ENCODE peak calls at places on chromosomes 12 and 14, in eight cellular contexts. L is epithelial cell of esophagus; P is CD4-positive, alpha-beta T cell; A is GM10248; Y is heart right ventricle; V is cardiac fibroblast; I is tibial artery; S is HCT116. U is an unnamed sample.

GRCh38 chr14:77682158-77682553 is 25.7 kb downstream of the ALKBH1 start:
- DNase-seq in L (peak; percentile 50), P (no peak), V (peak; percentile 49), A (no peak), I (no peak), S (no peak), Y (no peak), U (peak; percentile 45)

GRCh38 chr12:28683371-28683770 is 465.7 kb upstream of the FAR2 start:
- DNase-seq in I (no peak), A (no peak), S (no peak), L (no peak), Y (no peak), V (no peak), P (no peak), U (no peak)

GRCh38 chr12:11839093-11839641 is 189.7 kb downstream of the ETV6 start:
- DNase-seq in P (no peak), Y (peak; percentile 57), I (no peak), A (no peak), S (no peak), V (peak; percentile 80), L (peak; percentile 33), U (no peak)

GRCh38 chr12:95998611-95999300 is 2.6 kb upstream of the HAL start:
- DNase-seq in P (peak; percentile 15), Y (peak; percentile 28), A (peak; percentile 72), V (peak; percentile 77), I (no peak), S (peak; percentile 35), L (peak; percentile 67), U (no peak)

GRCh38 chr14:34857689-34858449 is 17.3 kb downstream of the BAZ1A start:
- DNase-seq in S (no peak), Y (no peak), V (no peak), I (no peak), P (no peak), A (no peak), L (no peak), U (no peak)

GRCh38 chr12:76346236-76346635 is 2.0 kb downstream of the BBS10 start:
- DNase-seq in S (no peak), V (peak; percentile 44), P (no peak), L (no peak), A (no peak), Y (no peak), I (no peak), U (no peak)

GRCh38 chr12:34210183-34210582 is 187.9 kb downstream of the ALG10 start:
- DNase-seq in I (no peak), P (no peak), S (no peak), A (no peak), V (no peak), L (no peak), Y (no peak), U (no peak)

GRCh38 chr14:106879241-106879640 is 1352.9 kb downstream of the TMEM121 start:
- DNase-seq in P (no peak), Y (no peak), V (peak; percentile 61), L (no peak), I (no peak), S (peak; percentile 10), A (peak; percentile 67), U (no peak)

GRCh38 chr14:93903342-93904184 is 23.6 kb upstream of the FAM181A start:
- DNase-seq in V (no peak), P (no peak), L (peak; percentile 7), A (no peak), I (peak; percentile 51), S (peak; percentile 15), Y (no peak), U (no peak)

GRCh38 chr14:87896393-87897380 is 96.3 kb downstream of the GALC start:
- DNase-seq in L (peak; percentile 70), I (no peak), A (peak; percentile 27), P (no peak), S (peak; percentile 24), Y (peak; percentile 10), V (peak; percentile 75), U (peak; percentile 32)

GRCh38 chr14:57991353-57991752 is 125.5 kb upstream of the SLC35F4 start:
- DNase-seq in V (no peak), Y (no peak), L (no peak), S (no peak), I (no peak), A (no peak), P (no peak), U (no peak)

GRCh38 chr12:3658327-3659163 is 94.4 kb downstream of the CRACR2A start:
- DNase-seq in S (no peak), P (no peak), Y (peak; percentile 35), V (peak; percentile 55), I (no peak), A (peak; percentile 37), L (peak; percentile 35), U (no peak)

GRCh38 chr14:68627868-68628604 is 164.8 kb downstream of the ZFP36L1 start:
- DNase-seq in P (peak; percentile 60), A (no peak), V (no peak), S (peak; percentile 29), I (peak; percentile 15), Y (no peak), L (peak; percentile 39), U (peak; percentile 16)

GRCh38 chr14:93675651-93676050 is 112.6 kb downstream of the PRIMA1 start:
- DNase-seq in V (no peak), A (no peak), P (no peak), S (no peak), Y (no peak), I (no peak), L (no peak), U (no peak)

GRCh38 chr14:49953196-49953595 is 60.3 kb downstream of the ARF6 start:
- DNase-seq in V (no peak), S (no peak), P (no peak), Y (no peak), L (peak; percentile 52), I (no peak), A (no peak), U (no peak)

GRCh38 chr12:49091056-49091835 is 3.4 kb downstream of the DHH start:
- DNase-seq in L (no peak), S (no peak), V (no peak), Y (no peak), I (no peak), A (no peak), P (no peak), U (no peak)

GRCh38 chr12:122732170-122732569 is 1.5 kb upstream of the HCAR1 start:
- DNase-seq in A (no peak), I (peak; percentile 17), L (peak; percentile 39), V (no peak), P (no peak), S (no peak), Y (no peak), U (no peak)

GRCh38 chr12:14845350-14845750 is 2.0 kb upstream of the ART4 start:
- DNase-seq in S (peak; percentile 37), L (peak; percentile 66), P (no peak), V (peak; percentile 82), Y (peak; percentile 66), I (peak; percentile 65), A (peak; percentile 64), U (no peak)

GRCh38 chr12:132955094-132955932 is 793 bp downstream of the ZNF605 start:
- DNase-seq in S (no peak), Y (peak; percentile 41), P (no peak), L (peak; percentile 63), A (peak; percentile 52), I (no peak), V (peak; percentile 79), U (peak; percentile 62)

GRCh38 chr14:54435500-54435981 is 5.6 kb downstream of the CNIH1 start:
- DNase-seq in V (peak; percentile 72), A (peak; percentile 20), P (no peak), L (peak; percentile 72), Y (no peak), I (no peak), S (no peak), U (peak; percentile 70)

GRCh38 chr14:22882064-22882463 is 958 bp upstream of the REM2 start:
- DNase-seq in V (no peak), Y (no peak), L (no peak), S (no peak), A (no peak), P (no peak), I (peak; percentile 34), U (no peak)

GRCh38 chr14:61654026-61654425 is 41.3 kb upstream of the HIF1A start:
- DNase-seq in L (no peak), I (no peak), P (no peak), S (no peak), V (no peak), Y (no peak), A (no peak), U (no peak)
- TF ChIP-seq CTCF in L (no peak), I (no peak), P (no peak), S (no peak), V (no peak), Y (no peak), A (no peak), U (no peak)

GRCh38 chr12:105278043-105278697 is 42.2 kb upstream of the APPL2 start:
- DNase-seq in I (no peak), V (peak; percentile 36), A (no peak), L (no peak), S (no peak), Y (no peak), P (no peak), U (no peak)

GRCh38 chr12:105280966-105281693 is 45.2 kb upstream of the APPL2 start:
- DNase-seq in L (no peak), Y (no peak), S (no peak), P (no peak), I (no peak), A (no peak), V (no peak), U (no peak)

GRCh38 chr12:105275997-105276760 is 40.2 kb upstream of the APPL2 start:
- DNase-seq in A (no peak), L (peak; percentile 80), P (no peak), Y (no peak), S (no peak), V (no peak), I (no peak), U (peak; percentile 62)

GRCh38 chr12:105281694-105282049 is 45.7 kb upstream of the APPL2 start:
- DNase-seq in L (no peak), A (no peak), Y (no peak), I (no peak), V (no peak), S (no peak), P (no peak), U (no peak)

GRCh38 chr12:105279460-105280056 is 43.6 kb upstream of the APPL2 start:
- DNase-seq in V (peak; percentile 68), S (peak; percentile 26), A (peak; percentile 31), I (no peak), P (peak; percentile 28), L (peak; percentile 49), Y (peak; percentile 24), U (no peak)
- TF ChIP-seq CTCF in V (peak; percentile 74), S (peak; percentile 89), A (peak; percentile 62), I (peak; percentile 47), P (peak; percentile 69), L (peak; percentile 48), Y (peak; percentile 62), U (peak; percentile 72)

GRCh38 chr14:76473381-76474263 is 97.7 kb downstream of the ESRRB start:
- DNase-seq in V (peak; percentile 4), Y (peak; percentile 55), P (no peak), L (no peak), A (no peak), S (no peak), I (no peak), U (no peak)
- TF ChIP-seq CTCF in V (no peak), Y (peak; percentile 23), P (no peak), L (peak; percentile 6), A (no peak), S (no peak), I (no peak), U (peak; percentile 47)

DNA sequence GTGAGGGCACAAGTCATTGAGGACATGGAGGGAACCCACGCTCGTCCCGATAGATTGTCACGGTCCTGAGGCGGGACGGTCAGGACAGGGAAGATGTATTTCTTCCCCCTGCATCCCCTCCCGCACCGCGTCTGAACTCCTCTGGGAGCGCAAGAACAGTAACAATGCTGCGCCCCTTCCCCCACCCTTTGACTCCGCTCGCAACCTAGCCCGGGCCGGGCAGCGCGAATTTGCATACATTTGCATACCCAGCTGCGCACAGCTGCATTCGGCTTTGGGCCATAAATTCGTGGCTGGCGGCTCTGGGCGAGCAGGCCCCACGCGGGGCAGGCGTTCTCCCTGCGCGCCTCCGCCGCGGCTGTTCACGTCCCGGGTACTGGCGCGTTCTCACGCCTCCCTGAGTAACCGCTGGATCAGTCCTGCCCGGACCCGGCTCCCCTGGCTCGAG is 29.0 kb upstream of the SMUG1 start:
- DNase-seq in I (no peak), S (no peak), L (peak; percentile 44), A (no peak), P (no peak), V (peak; percentile 22), Y (no peak), U (no peak)
- TF ChIP-seq CTCF in I (no peak), S (no peak), L (no peak), A (no peak), P (no peak), V (no peak), Y (no peak), U (no peak)

U was measured in foreskin keratinocyte.